ENCODE peak calls at places on chromosomes 2 and 18, in ten cellular contexts. One of them, this sample, is unnamed.

GRCh38 chr18:51089691-51090090 is 59.7 kb downstream of the SMAD4 start:
- DNase-seq in midbrain: no peak
- DNase-seq in HepG2: no peak
- DNase-seq in GM10248: no peak
- DNase-seq in NB4: no peak
- DNase-seq in stimulated activated CD4-positive, alpha-beta T cell treated with anti-CD3 and anti-CD28 coated beads, TNF-alpha, amount 100 ng/mL, for 4 hours: no peak
- DNase-seq in aorta: no peak
- DNase-seq in endothelial cell of umbilical vein: no peak
- DNase-seq in mucosa of gallbladder: no peak
- DNase-seq in COR-L47: no peak
- DNase-seq in this sample: no peak

GRCh38 chr2:238966274-238966937 is 118.5 kb downstream of the TWIST2 start:
- DNase-seq in midbrain: no peak
- DNase-seq in HepG2: no peak
- DNase-seq in GM10248: no peak
- DNase-seq in NB4: no peak
- DNase-seq in stimulated activated CD4-positive, alpha-beta T cell treated with anti-CD3 and anti-CD28 coated beads, TNF-alpha, amount 100 ng/mL, for 4 hours: no peak
- DNase-seq in aorta: no peak
- DNase-seq in endothelial cell of umbilical vein: no peak
- DNase-seq in mucosa of gallbladder: peak
- DNase-seq in COR-L47: no peak
- DNase-seq in this sample: no peak

GRCh38 chr18:58189008-58189407 is 145.0 kb downstream of the NEDD4L start:
- DNase-seq in midbrain: no peak
- DNase-seq in HepG2: no peak
- DNase-seq in GM10248: no peak
- DNase-seq in NB4: no peak
- DNase-seq in stimulated activated CD4-positive, alpha-beta T cell treated with anti-CD3 and anti-CD28 coated beads, TNF-alpha, amount 100 ng/mL, for 4 hours: no peak
- DNase-seq in aorta: no peak
- DNase-seq in endothelial cell of umbilical vein: no peak
- DNase-seq in mucosa of gallbladder: no peak
- DNase-seq in COR-L47: no peak
- DNase-seq in this sample: no peak

GRCh38 chr18:63747006-63747405 is 28.2 kb upstream of the SERPINB7 start:
- DNase-seq in midbrain: no peak
- DNase-seq in HepG2: no peak
- DNase-seq in GM10248: no peak
- DNase-seq in NB4: no peak
- DNase-seq in stimulated activated CD4-positive, alpha-beta T cell treated with anti-CD3 and anti-CD28 coated beads, TNF-alpha, amount 100 ng/mL, for 4 hours: no peak
- DNase-seq in aorta: no peak
- DNase-seq in endothelial cell of umbilical vein: no peak
- DNase-seq in mucosa of gallbladder: no peak
- DNase-seq in COR-L47: no peak
- DNase-seq in this sample: no peak

GRCh38 chr2:177474301-177474700 is 81.7 kb downstream of the AGPS start:
- DNase-seq in midbrain: no peak
- DNase-seq in HepG2: no peak
- DNase-seq in GM10248: no peak
- DNase-seq in NB4: no peak
- DNase-seq in stimulated activated CD4-positive, alpha-beta T cell treated with anti-CD3 and anti-CD28 coated beads, TNF-alpha, amount 100 ng/mL, for 4 hours: no peak
- DNase-seq in aorta: no peak
- DNase-seq in endothelial cell of umbilical vein: no peak
- DNase-seq in mucosa of gallbladder: no peak
- DNase-seq in COR-L47: no peak
- DNase-seq in this sample: no peak

GRCh38 chr2:67656875-67657274 is 259.7 kb downstream of the ETAA1 start:
- DNase-seq in midbrain: no peak
- DNase-seq in HepG2: no peak
- DNase-seq in GM10248: no peak
- DNase-seq in NB4: no peak
- DNase-seq in stimulated activated CD4-positive, alpha-beta T cell treated with anti-CD3 and anti-CD28 coated beads, TNF-alpha, amount 100 ng/mL, for 4 hours: no peak
- DNase-seq in aorta: no peak
- DNase-seq in endothelial cell of umbilical vein: no peak
- DNase-seq in mucosa of gallbladder: no peak
- DNase-seq in COR-L47: no peak
- DNase-seq in this sample: no peak

GRCh38 chr18:68662779-68663178 is 52.1 kb downstream of the TMX3 start:
- DNase-seq in midbrain: no peak
- DNase-seq in HepG2: no peak
- DNase-seq in GM10248: no peak
- DNase-seq in NB4: peak
- DNase-seq in stimulated activated CD4-positive, alpha-beta T cell treated with anti-CD3 and anti-CD28 coated beads, TNF-alpha, amount 100 ng/mL, for 4 hours: no peak
- DNase-seq in aorta: no peak
- DNase-seq in endothelial cell of umbilical vein: no peak
- DNase-seq in mucosa of gallbladder: no peak
- DNase-seq in COR-L47: no peak
- DNase-seq in this sample: no peak

GRCh38 chr2:39719317-39719716 is 53.6 kb downstream of the TMEM178A start:
- DNase-seq in midbrain: peak
- DNase-seq in HepG2: no peak
- DNase-seq in GM10248: no peak
- DNase-seq in NB4: no peak
- DNase-seq in stimulated activated CD4-positive, alpha-beta T cell treated with anti-CD3 and anti-CD28 coated beads, TNF-alpha, amount 100 ng/mL, for 4 hours: no peak
- DNase-seq in aorta: peak
- DNase-seq in endothelial cell of umbilical vein: no peak
- DNase-seq in mucosa of gallbladder: no peak
- DNase-seq in COR-L47: no peak
- DNase-seq in this sample: no peak

GRCh38 chr2:34652636-34653035 is 1053.5 kb upstream of the FAM98A start:
- DNase-seq in midbrain: no peak
- DNase-seq in HepG2: no peak
- DNase-seq in GM10248: no peak
- DNase-seq in NB4: peak
- DNase-seq in stimulated activated CD4-positive, alpha-beta T cell treated with anti-CD3 and anti-CD28 coated beads, TNF-alpha, amount 100 ng/mL, for 4 hours: no peak
- DNase-seq in aorta: no peak
- DNase-seq in endothelial cell of umbilical vein: no peak
- DNase-seq in mucosa of gallbladder: no peak
- DNase-seq in COR-L47: no peak
- DNase-seq in this sample: no peak

GRCh38 chr2:234670052-234670451 is 173.2 kb upstream of the ARL4C start:
- DNase-seq in midbrain: no peak
- DNase-seq in HepG2: no peak
- DNase-seq in GM10248: no peak
- DNase-seq in NB4: no peak
- DNase-seq in stimulated activated CD4-positive, alpha-beta T cell treated with anti-CD3 and anti-CD28 coated beads, TNF-alpha, amount 100 ng/mL, for 4 hours: no peak
- DNase-seq in aorta: no peak
- DNase-seq in endothelial cell of umbilical vein: peak
- DNase-seq in mucosa of gallbladder: no peak
- DNase-seq in COR-L47: no peak
- DNase-seq in this sample: no peak

GRCh38 chr2:135130751-135131150 is 78.7 kb downstream of the RAB3GAP1 start:
- DNase-seq in midbrain: no peak
- DNase-seq in HepG2: no peak
- DNase-seq in GM10248: no peak
- DNase-seq in NB4: no peak
- DNase-seq in stimulated activated CD4-positive, alpha-beta T cell treated with anti-CD3 and anti-CD28 coated beads, TNF-alpha, amount 100 ng/mL, for 4 hours: no peak
- DNase-seq in aorta: no peak
- DNase-seq in endothelial cell of umbilical vein: no peak
- DNase-seq in mucosa of gallbladder: no peak
- DNase-seq in COR-L47: no peak
- DNase-seq in this sample: no peak

GRCh38 chr2:28656937-28657615 is 94.6 kb upstream of the PPP1CB start:
- DNase-seq in midbrain: no peak
- DNase-seq in HepG2: peak
- DNase-seq in GM10248: no peak
- DNase-seq in NB4: no peak
- DNase-seq in stimulated activated CD4-positive, alpha-beta T cell treated with anti-CD3 and anti-CD28 coated beads, TNF-alpha, amount 100 ng/mL, for 4 hours: no peak
- DNase-seq in aorta: peak
- DNase-seq in endothelial cell of umbilical vein: no peak
- DNase-seq in mucosa of gallbladder: no peak
- DNase-seq in COR-L47: no peak
- DNase-seq in this sample: no peak

GRCh38 chr2:10406016-10406415 is 42.1 kb downstream of the ODC1 start:
- DNase-seq in midbrain: no peak
- DNase-seq in HepG2: no peak
- DNase-seq in GM10248: no peak
- DNase-seq in NB4: no peak
- DNase-seq in stimulated activated CD4-positive, alpha-beta T cell treated with anti-CD3 and anti-CD28 coated beads, TNF-alpha, amount 100 ng/mL, for 4 hours: no peak
- DNase-seq in aorta: no peak
- DNase-seq in endothelial cell of umbilical vein: no peak
- DNase-seq in mucosa of gallbladder: no peak
- DNase-seq in COR-L47: no peak
- DNase-seq in this sample: no peak

GRCh38 chr18:3440340-3440739 is 9.6 kb upstream of the TGIF1 start:
- DNase-seq in midbrain: no peak
- DNase-seq in HepG2: no peak
- DNase-seq in GM10248: no peak
- DNase-seq in NB4: no peak
- DNase-seq in stimulated activated CD4-positive, alpha-beta T cell treated with anti-CD3 and anti-CD28 coated beads, TNF-alpha, amount 100 ng/mL, for 4 hours: no peak
- DNase-seq in aorta: no peak
- DNase-seq in endothelial cell of umbilical vein: no peak
- DNase-seq in mucosa of gallbladder: no peak
- DNase-seq in COR-L47: no peak
- DNase-seq in this sample: no peak

GRCh38 chr18:46293699-46294300 is 189.6 kb downstream of the HAUS1 start:
- DNase-seq in midbrain: no peak
- DNase-seq in HepG2: no peak
- DNase-seq in GM10248: no peak
- DNase-seq in NB4: no peak
- DNase-seq in stimulated activated CD4-positive, alpha-beta T cell treated with anti-CD3 and anti-CD28 coated beads, TNF-alpha, amount 100 ng/mL, for 4 hours: no peak
- DNase-seq in aorta: no peak
- DNase-seq in endothelial cell of umbilical vein: no peak
- DNase-seq in mucosa of gallbladder: no peak
- DNase-seq in COR-L47: no peak
- DNase-seq in this sample: peak

GRCh38 chr2:231547315-231548110 is 17.3 kb upstream of the NMUR1 start:
- DNase-seq in midbrain: no peak
- DNase-seq in HepG2: no peak
- DNase-seq in GM10248: no peak
- DNase-seq in NB4: no peak
- DNase-seq in stimulated activated CD4-positive, alpha-beta T cell treated with anti-CD3 and anti-CD28 coated beads, TNF-alpha, amount 100 ng/mL, for 4 hours: no peak
- DNase-seq in aorta: no peak
- DNase-seq in endothelial cell of umbilical vein: no peak
- DNase-seq in mucosa of gallbladder: no peak
- DNase-seq in COR-L47: no peak
- DNase-seq in this sample: no peak

GRCh38 chr2:128607440-128607839 is 288.8 kb upstream of the HS6ST1 start:
- DNase-seq in midbrain: no peak
- DNase-seq in HepG2: no peak
- DNase-seq in GM10248: no peak
- DNase-seq in NB4: peak
- DNase-seq in stimulated activated CD4-positive, alpha-beta T cell treated with anti-CD3 and anti-CD28 coated beads, TNF-alpha, amount 100 ng/mL, for 4 hours: no peak
- DNase-seq in aorta: peak
- DNase-seq in endothelial cell of umbilical vein: no peak
- DNase-seq in mucosa of gallbladder: no peak
- DNase-seq in COR-L47: no peak
- DNase-seq in this sample: peak

GRCh38 chr2:158561054-158561453 is 104.3 kb downstream of the PKP4 start:
- DNase-seq in midbrain: no peak
- DNase-seq in HepG2: no peak
- DNase-seq in GM10248: no peak
- DNase-seq in NB4: no peak
- DNase-seq in stimulated activated CD4-positive, alpha-beta T cell treated with anti-CD3 and anti-CD28 coated beads, TNF-alpha, amount 100 ng/mL, for 4 hours: no peak
- DNase-seq in aorta: no peak
- DNase-seq in endothelial cell of umbilical vein: no peak
- DNase-seq in mucosa of gallbladder: no peak
- DNase-seq in COR-L47: no peak
- DNase-seq in this sample: no peak

GRCh38 chr18:63099848-63100625 is 219.5 kb downstream of the BCL2 start:
- DNase-seq in midbrain: no peak
- DNase-seq in HepG2: no peak
- DNase-seq in GM10248: peak
- DNase-seq in NB4: peak
- DNase-seq in stimulated activated CD4-positive, alpha-beta T cell treated with anti-CD3 and anti-CD28 coated beads, TNF-alpha, amount 100 ng/mL, for 4 hours: no peak
- DNase-seq in aorta: no peak
- DNase-seq in endothelial cell of umbilical vein: no peak
- DNase-seq in mucosa of gallbladder: peak
- DNase-seq in COR-L47: no peak
- DNase-seq in this sample: no peak

GRCh38 chr2:73822276-73822675 is 6.5 kb upstream of the STAMBP start:
- DNase-seq in midbrain: no peak
- DNase-seq in HepG2: no peak
- DNase-seq in GM10248: no peak
- DNase-seq in NB4: no peak
- DNase-seq in stimulated activated CD4-positive, alpha-beta T cell treated with anti-CD3 and anti-CD28 coated beads, TNF-alpha, amount 100 ng/mL, for 4 hours: no peak
- DNase-seq in aorta: no peak
- DNase-seq in endothelial cell of umbilical vein: no peak
- DNase-seq in mucosa of gallbladder: no peak
- DNase-seq in COR-L47: no peak
- DNase-seq in this sample: no peak

GRCh38 chr2:200034816-200035215 is 79.4 kb downstream of the MAIP1 start:
- DNase-seq in midbrain: no peak
- DNase-seq in HepG2: no peak
- DNase-seq in GM10248: no peak
- DNase-seq in NB4: no peak
- DNase-seq in stimulated activated CD4-positive, alpha-beta T cell treated with anti-CD3 and anti-CD28 coated beads, TNF-alpha, amount 100 ng/mL, for 4 hours: no peak
- DNase-seq in aorta: no peak
- DNase-seq in endothelial cell of umbilical vein: no peak
- DNase-seq in mucosa of gallbladder: no peak
- DNase-seq in COR-L47: no peak
- DNase-seq in this sample: no peak

GRCh38 chr18:57984490-57985109 is 59.4 kb upstream of the NEDD4L start:
- DNase-seq in midbrain: no peak
- DNase-seq in HepG2: no peak
- DNase-seq in GM10248: no peak
- DNase-seq in NB4: no peak
- DNase-seq in stimulated activated CD4-positive, alpha-beta T cell treated with anti-CD3 and anti-CD28 coated beads, TNF-alpha, amount 100 ng/mL, for 4 hours: no peak
- DNase-seq in aorta: no peak
- DNase-seq in endothelial cell of umbilical vein: no peak
- DNase-seq in mucosa of gallbladder: no peak
- DNase-seq in COR-L47: no peak
- DNase-seq in this sample: no peak

GRCh38 chr2:118677546-118677945 is 169.9 kb downstream of the EN1 start:
- DNase-seq in midbrain: no peak
- DNase-seq in HepG2: no peak
- DNase-seq in GM10248: no peak
- DNase-seq in NB4: no peak
- DNase-seq in stimulated activated CD4-positive, alpha-beta T cell treated with anti-CD3 and anti-CD28 coated beads, TNF-alpha, amount 100 ng/mL, for 4 hours: no peak
- DNase-seq in aorta: no peak
- DNase-seq in endothelial cell of umbilical vein: no peak
- DNase-seq in mucosa of gallbladder: no peak
- DNase-seq in COR-L47: no peak
- DNase-seq in this sample: no peak

GRCh38 chr18:35267161-35267651 is 22.8 kb downstream of the ZSCAN30 start:
- DNase-seq in midbrain: peak
- DNase-seq in HepG2: no peak
- DNase-seq in GM10248: peak
- DNase-seq in NB4: no peak
- DNase-seq in stimulated activated CD4-positive, alpha-beta T cell treated with anti-CD3 and anti-CD28 coated beads, TNF-alpha, amount 100 ng/mL, for 4 hours: peak
- DNase-seq in aorta: peak
- DNase-seq in endothelial cell of umbilical vein: peak
- DNase-seq in mucosa of gallbladder: peak
- DNase-seq in COR-L47: peak
- DNase-seq in this sample: peak

GRCh38 chr2:202373490-202373889 is 2.6 kb upstream of the BMPR2 start:
- DNase-seq in midbrain: no peak
- DNase-seq in HepG2: no peak
- DNase-seq in GM10248: no peak
- DNase-seq in NB4: peak
- DNase-seq in stimulated activated CD4-positive, alpha-beta T cell treated with anti-CD3 and anti-CD28 coated beads, TNF-alpha, amount 100 ng/mL, for 4 hours: no peak
- DNase-seq in aorta: no peak
- DNase-seq in endothelial cell of umbilical vein: peak
- DNase-seq in mucosa of gallbladder: no peak
- DNase-seq in COR-L47: no peak
- DNase-seq in this sample: no peak

GRCh38 chr2:60555066-60555793 is 1.8 kb upstream of the BCL11A start:
- DNase-seq in midbrain: no peak
- DNase-seq in HepG2: peak
- DNase-seq in GM10248: peak
- DNase-seq in NB4: peak
- DNase-seq in stimulated activated CD4-positive, alpha-beta T cell treated with anti-CD3 and anti-CD28 coated beads, TNF-alpha, amount 100 ng/mL, for 4 hours: no peak
- DNase-seq in aorta: no peak
- DNase-seq in endothelial cell of umbilical vein: peak
- DNase-seq in mucosa of gallbladder: peak
- DNase-seq in COR-L47: peak
- DNase-seq in this sample: peak

GRCh38 chr2:27808984-27809383 is 37.5 kb downstream of the MRPL33 start:
- DNase-seq in midbrain: no peak
- DNase-seq in HepG2: no peak
- DNase-seq in GM10248: no peak
- DNase-seq in NB4: no peak
- DNase-seq in stimulated activated CD4-positive, alpha-beta T cell treated with anti-CD3 and anti-CD28 coated beads, TNF-alpha, amount 100 ng/mL, for 4 hours: no peak
- DNase-seq in aorta: no peak
- DNase-seq in endothelial cell of umbilical vein: no peak
- DNase-seq in mucosa of gallbladder: no peak
- DNase-seq in COR-L47: no peak
- DNase-seq in this sample: no peak

GRCh38 chr18:62610509-62611394 is 87.9 kb downstream of the ZCCHC2 start:
- DNase-seq in midbrain: no peak
- DNase-seq in HepG2: no peak
- DNase-seq in GM10248: no peak
- DNase-seq in NB4: no peak
- DNase-seq in stimulated activated CD4-positive, alpha-beta T cell treated with anti-CD3 and anti-CD28 coated beads, TNF-alpha, amount 100 ng/mL, for 4 hours: no peak
- DNase-seq in aorta: no peak
- DNase-seq in endothelial cell of umbilical vein: no peak
- DNase-seq in mucosa of gallbladder: no peak
- DNase-seq in COR-L47: no peak
- DNase-seq in this sample: no peak

This sample was measured in upper lobe of right lung.